ENCODE peak calls at places on chromosome 13, in six cellular contexts. V, E, D, F, W and G are unnamed samples.

GRCh38 chr13:44768233-44768632 is 192.1 kb upstream of the TSC22D1 start:
- DNase-seq in E (no peak), V (no peak), D (no peak), F (no peak), W (no peak), G (no peak)

GRCh38 chr13:74575729-74576125 is 441.5 kb upstream of the KLF12 start:
- DNase-seq in W (peak), F (peak), V (no peak), E (peak), D (peak), G (peak)

GRCh38 chr13:78608705-78609463 is 5.5 kb upstream of the POU4F1 start:
- DNase-seq in D (no peak), V (no peak), W (no peak), F (no peak), E (peak), G (no peak)

GRCh38 chr13:20798027-20798426 is 24.3 kb upstream of the EEF1AKMT1 start:
- DNase-seq in D (no peak), W (no peak), V (no peak), F (no peak), E (no peak), G (no peak)

GRCh38 chr13:104773775-104774174 is 1707.6 kb upstream of the SLC10A2 start:
- DNase-seq in V (no peak), D (no peak), E (no peak), F (peak), W (no peak), G (no peak)

GRCh38 chr13:77952737-77953136 is 34.1 kb upstream of the EDNRB start:
- DNase-seq in F (no peak), V (no peak), D (no peak), W (no peak), E (no peak), G (no peak)

GRCh38 chr13:89816404-89816803 is 1531.1 kb upstream of the MIR17HG start:
- DNase-seq in D (no peak), F (no peak), V (no peak), E (no peak), W (no peak), G (no peak)

GRCh38 chr13:66714795-66715194 is 515.3 kb downstream of the PCDH9 start:
- DNase-seq in D (no peak), V (no peak), E (no peak), F (no peak), W (no peak), G (no peak)

GRCh38 chr13:102814025-102814607 is 15.2 kb downstream of the BIVM start:
- DNase-seq in D (no peak), E (no peak), F (no peak), W (no peak), V (no peak), G (no peak)

GRCh38 chr13:113453962-113454361 is 674 bp upstream of the ADPRHL1 start:
- DNase-seq in E (no peak), W (no peak), V (no peak), D (no peak), F (no peak), G (no peak)

GRCh38 chr13:33003458-33004019 is 12.7 kb upstream of the KL start:
- DNase-seq in F (no peak), E (no peak), D (no peak), W (no peak), V (no peak), G (no peak)

GRCh38 chr13:28659611-28659970 is 661 bp downstream of the POMP start:
- DNase-seq in F (no peak), E (no peak), V (no peak), D (no peak), W (no peak), G (no peak)

GRCh38 chr13:77415253-77416127 is 88.6 kb upstream of the MYCBP2 start:
- DNase-seq in W (no peak), F (no peak), V (no peak), D (no peak), E (no peak), G (no peak)

GRCh38 chr13:95644611-95645052 is at the start of gene DZIP1:
- DNase-seq in V (no peak), F (peak), D (peak), E (peak), W (peak), G (peak)

GRCh38 chr13:75492389-75492788 is 10.4 kb upstream of the TBC1D4 start:
- DNase-seq in W (no peak), V (no peak), F (peak), E (no peak), D (no peak), G (no peak)

GRCh38 chr13:50375792-50376191 is 360.5 kb downstream of the KCNRG start:
- DNase-seq in W (no peak), V (no peak), E (no peak), F (peak), D (no peak), G (no peak)

GRCh38 chr13:20142019-20142926 is 18.6 kb downstream of the GJA3 start:
- DNase-seq in W (no peak), V (no peak), E (no peak), F (no peak), D (no peak), G (no peak)

GRCh38 chr13:37481005-37481857 is 117.3 kb downstream of the POSTN start:
- DNase-seq in E (no peak), W (no peak), F (peak), V (no peak), D (no peak), G (no peak)

GRCh38 chr13:94712812-94713555 is 639 bp upstream of the SOX21 start:
- DNase-seq in W (peak), F (peak), V (no peak), E (no peak), D (no peak), G (no peak)

GRCh38 chr13:57425531-57425930 is 206.0 kb upstream of the PCDH17 start:
- DNase-seq in E (no peak), F (no peak), V (no peak), D (no peak), W (no peak), G (no peak)